ENCODE peak calls at places on chromosomes 12 and 14, in ten cellular contexts. T is A673; Y is stimulated activated naive CD8-positive, alpha-beta T cell treated with anti-CD3 and anti-CD28 coated beads, Interleukin-15, amount 100 ng/mL, for 72 hours; E is lower lobe of right lung; S is SJSA1; Z is stimulated activated CD4-positive, alpha-beta T cell treated with anti-CD3 and anti-CD28 coated beads, Interleukin-15, amount 100 ng/mL, for 1 hour; G is NCI-H774; C is HEK293T; D is GM04504; Q is mammary epithelial cell. W is an unnamed sample.

GRCh38 chr12:12726543-12727093 is 9.4 kb downstream of the CDKN1B start:
- DNase-seq in T (no peak), Y (no peak), E (no peak), S (peak), Z (no peak), G (no peak), C (no peak), D (no peak), Q (peak), W (no peak)

GRCh38 chr14:54329082-54329695 is 67.6 kb upstream of the CDKN3 start:
- DNase-seq in T (peak), Y (peak), E (no peak), S (no peak), Z (no peak), G (peak), C (peak), D (peak), Q (peak), W (peak)

GRCh38 chr12:100450726-100451125 is 22.9 kb upstream of the NR1H4 start:
- DNase-seq in T (no peak), Y (no peak), E (no peak), S (no peak), Z (no peak), G (no peak), C (no peak), D (no peak), Q (no peak), W (no peak)

GRCh38 chr14:44352212-44352611 is 154.9 kb downstream of the FSCB start:
- DNase-seq in T (peak), Y (no peak), E (no peak), S (no peak), Z (no peak), G (no peak), C (peak), D (no peak), Q (no peak), W (no peak)

GRCh38 chr14:96559571-96559970 is 57.4 kb downstream of the PAPOLA start:
- DNase-seq in T (no peak), Y (no peak), E (no peak), S (no peak), Z (no peak), G (no peak), C (no peak), D (no peak), Q (no peak), W (no peak)

GRCh38 chr12:118946256-118946655 is 35.1 kb upstream of the SRRM4 start:
- DNase-seq in T (no peak), Y (no peak), E (no peak), S (no peak), Z (no peak), G (no peak), C (no peak), D (no peak), Q (no peak), W (no peak)

GRCh38 chr12:112182499-112182898 is 57.1 kb downstream of the TRAFD1 start:
- DNase-seq in T (no peak), Y (no peak), E (no peak), S (no peak), Z (no peak), G (peak), C (no peak), D (no peak), Q (no peak), W (no peak)

GRCh38 chr14:24329736-24330135 is 5.1 kb downstream of the ADCY4 start:
- DNase-seq in T (no peak), Y (peak), E (peak), S (no peak), Z (no peak), G (no peak), C (no peak), D (no peak), Q (no peak), W (peak)

GRCh38 chr14:34363733-34364134 is 98.3 kb downstream of the SPTSSA start:
- DNase-seq in T (no peak), Y (no peak), E (no peak), S (no peak), Z (no peak), G (no peak), C (no peak), D (no peak), Q (no peak), W (no peak)

GRCh38 chr14:80653951-80654350 is 287.6 kb downstream of the CEP128 start:
- DNase-seq in T (no peak), Y (no peak), E (no peak), S (no peak), Z (no peak), G (no peak), C (no peak), D (no peak), Q (no peak), W (no peak)

GRCh38 chr12:132393245-132393795 is 63.9 kb upstream of the GALNT9 start:
- DNase-seq in T (no peak), Y (peak), E (no peak), S (no peak), Z (no peak), G (no peak), C (no peak), D (no peak), Q (no peak), W (no peak)